ENCODE peak calls at places on chromosomes 12 and 14, in five cellular contexts. X is A549, E is DMS153, S is fibroblast of gingiva, W is ELF-1. Q is an unnamed sample.

GRCh38 chr12:49962861-49963765 is 1.4 kb downstream of the AQP5 start:
- DNase-seq in X (peak; percentile 65), E (peak; percentile 68), S (peak; percentile 42), W (no peak), Q (no peak)

GRCh38 chr12:62190921-62191746 is 69.1 kb upstream of the USP15 start:
- DNase-seq in X (no peak), E (no peak), S (no peak), W (peak; percentile 36), Q (no peak)

GRCh38 chr12:120013659-120014380 is 24.8 kb downstream of the BICDL1 start:
- DNase-seq in X (peak; percentile 30), E (no peak), S (no peak), W (no peak), Q (no peak)

GRCh38 chr14:59215353-59215752 is 26.9 kb downstream of the DAAM1 start:
- DNase-seq in X (no peak), E (peak; percentile 40), S (peak; percentile 94), W (no peak), Q (peak; percentile 79)

GRCh38 chr12:44839785-44840184 is 36.3 kb downstream of the NELL2 start:
- DNase-seq in X (no peak), E (no peak), S (no peak), W (no peak), Q (no peak)

GRCh38 chr12:50251619-50252300 is 31.6 kb downstream of the LIMA1 start:
- DNase-seq in X (no peak), E (no peak), S (no peak), W (no peak), Q (no peak)

GRCh38 chr12:112979281-112979680 is 962 bp downstream of the OAS2 start:
- DNase-seq in X (no peak), E (no peak), S (no peak), W (no peak), Q (no peak)

GRCh38 chr14:55546212-55546874 is 33.7 kb upstream of the KTN1 start:
- DNase-seq in X (no peak), E (no peak), S (no peak), W (no peak), Q (no peak)

GRCh38 chr14:55807536-55807935 is 227.5 kb downstream of the KTN1 start:
- DNase-seq in X (no peak), E (peak; percentile 89), S (no peak), W (no peak), Q (no peak)

Q was measured in fibroblast of the conjunctiva.